ENCODE peak calls at places on chromosomes 4 and X, in four cellular contexts. T, S, R and N are unnamed samples.

GRCh38 chr4:83238849-83239248 is 45.7 kb downstream of the COQ2 start:
- DNase-seq in T (no peak), S (no peak), R (no peak), N (no peak)

GRCh38 chr4:53671757-53672156 is 80.5 kb upstream of the LNX1 start:
- DNase-seq in T (no peak), S (no peak), R (no peak), N (no peak)

GRCh38 chr4:76665139-76665538 is 230.1 kb downstream of the SHROOM3 start:
- DNase-seq in T (no peak), S (no peak), R (no peak), N (no peak)

GRCh38 chr4:46462746-46463145 is 72.8 kb upstream of the GABRA2 start:
- DNase-seq in T (no peak), S (no peak), R (no peak), N (no peak)

GRCh38 chr4:82718067-82718935 is 80.3 kb downstream of the SCD5 start:
- DNase-seq in T (peak), S (no peak), R (no peak), N (no peak)

GRCh38 chrX:14409341-14409740 is 120.0 kb upstream of the GLRA2 start:
- DNase-seq in T (no peak), S (no peak), R (no peak), N (no peak)

GRCh38 chr4:82780398-82781231 is 18.0 kb downstream of the SCD5 start:
- DNase-seq in T (peak), S (peak), R (no peak), N (no peak)

GRCh38 chr4:41507292-41507933 is 30.5 kb upstream of the LIMCH1 start:
- DNase-seq in T (no peak), S (no peak), R (no peak), N (no peak)

GRCh38 chrX:97229318-97229717 is 345.6 kb downstream of the RPA4 start:
- DNase-seq in T (no peak), S (no peak), R (no peak), N (no peak)

GRCh38 chr4:62292911-62293310 is 1092.8 kb downstream of the ADGRL3 start:
- DNase-seq in T (no peak), S (no peak), R (no peak), N (no peak)

GRCh38 chrX:38514014-38514854 is 47.1 kb upstream of the TSPAN7 start:
- DNase-seq in T (no peak), S (no peak), R (no peak), N (no peak)

GRCh38 chr4:28251831-28252230 is 1391.2 kb downstream of the STIM2 start:
- DNase-seq in T (no peak), S (no peak), R (no peak), N (no peak)

GRCh38 chrX:150062292-150063137 is 124.2 kb upstream of the EOLA2 start:
- DNase-seq in T (no peak), S (no peak), R (no peak), N (no peak)

GRCh38 chr4:1812720-1813119 is 19.6 kb downstream of the FGFR3 start:
- DNase-seq in T (no peak), S (no peak), R (no peak), N (no peak)

GRCh38 chr4:114334808-114335739 is 263.5 kb upstream of the UGT8 start:
- DNase-seq in T (no peak), S (no peak), R (no peak), N (no peak)

GRCh38 chrX:13131511-13132137 is 87.2 kb upstream of the FAM9C start:
- DNase-seq in T (no peak), S (no peak), R (no peak), N (no peak)

GRCh38 chr4:73832651-73833237 is 3.7 kb upstream of the CXCL6 start:
- DNase-seq in T (no peak), S (no peak), R (no peak), N (no peak)

GRCh38 chr4:43837604-43838003 is 611.0 kb downstream of the KCTD8 start:
- DNase-seq in T (no peak), S (no peak), R (no peak), N (no peak)

GRCh38 chr4:165156906-165157305 is 44.2 kb upstream of the TMEM192 start:
- DNase-seq in T (no peak), S (no peak), R (no peak), N (no peak)

GRCh38 chr4:89296399-89296798 is 11.2 kb downstream of the GPRIN3 start:
- DNase-seq in T (no peak), S (no peak), R (no peak), N (no peak)

GRCh38 chrX:50459615-50460014 is 11.0 kb downstream of the DGKK start:
- DNase-seq in T (no peak), S (no peak), R (no peak), N (no peak)

GRCh38 chr4:88382621-88383020 is 4.0 kb downstream of the HERC6 start:
- DNase-seq in T (no peak), S (peak), R (peak), N (peak)

GRCh38 chrX:38426785-38427184 is 74.4 kb downstream of the OTC start:
- DNase-seq in T (no peak), S (no peak), R (no peak), N (no peak)

GRCh38 chr4:158809611-158810486 is 41.0 kb downstream of the FNIP2 start:
- DNase-seq in T (no peak), S (peak), R (no peak), N (peak)

GRCh38 chr4:22434895-22435294 is 81.0 kb downstream of the ADGRA3 start:
- DNase-seq in T (no peak), S (no peak), R (no peak), N (no peak)

GRCh38 chrX:78708171-78708570 is 39.3 kb upstream of the LPAR4 start:
- DNase-seq in T (peak), S (no peak), R (no peak), N (peak)

GRCh38 chrX:747176-747575 is 116.6 kb downstream of the SHOX start:
- DNase-seq in T (no peak), S (no peak), R (no peak), N (no peak)

GRCh38 chr4:30818541-30818940 is 98.4 kb downstream of the PCDH7 start:
- DNase-seq in T (no peak), S (no peak), R (no peak), N (no peak)

GRCh38 chr4:60366661-60367060 is 833.5 kb upstream of the ADGRL3 start:
- DNase-seq in T (no peak), S (no peak), R (no peak), N (no peak)

GRCh38 chrX:64976673-64977040 is 407 bp upstream of the ZC4H2 start:
- DNase-seq in T (no peak), S (no peak), R (no peak), N (no peak)

GRCh38 chr4:41204400-41204978 is 9.9 kb downstream of the APBB2 start:
- DNase-seq in T (peak), S (no peak), R (no peak), N (no peak)

GRCh38 chr4:54525602-54526001 is 132.2 kb upstream of the KIT start:
- DNase-seq in T (no peak), S (no peak), R (no peak), N (no peak)

GRCh38 chr4:109302366-109303140 is at the start of gene COL25A1:
- DNase-seq in T (peak), S (no peak), R (peak), N (peak)

GRCh38 chr4:110085131-110085530 is 113.3 kb downstream of the ELOVL6 start:
- DNase-seq in T (no peak), S (no peak), R (no peak), N (no peak)

GRCh38 chr4:6750302-6751221 is 32.0 kb upstream of the KIAA0232 start:
- DNase-seq in T (no peak), S (no peak), R (no peak), N (no peak)

GRCh38 chr4:127856485-127857447 is 23.9 kb upstream of the PLK4 start:
- DNase-seq in T (no peak), S (peak), R (no peak), N (peak)